ENCODE peak calls at places on chromosomes 12 and 14, in eight cellular contexts. One of them, this sample, is unnamed.

GRCh38 chr14:94748667-94749347 is 21.1 kb downstream of the GSC start:
- DNase-seq in BE2C: peak; percentile 41
- DNase-seq in fibroblast of lung: no peak
- DNase-seq in cardiac muscle cell: peak; percentile 66
- DNase-seq in GM23338: peak; percentile 80
- DNase-seq in MM.1S: peak; percentile 45
- DNase-seq in heart right ventricle: no peak
- DNase-seq in neural progenitor cell: peak; percentile 62
- DNase-seq in this sample: no peak

GRCh38 chr14:71714225-71714624 is 218.0 kb upstream of the RGS6 start:
- DNase-seq in BE2C: no peak
- DNase-seq in fibroblast of lung: peak; percentile 97
- DNase-seq in cardiac muscle cell: no peak
- DNase-seq in GM23338: no peak
- DNase-seq in MM.1S: no peak
- DNase-seq in heart right ventricle: no peak
- DNase-seq in neural progenitor cell: no peak
- DNase-seq in this sample: no peak

GRCh38 chr12:119036878-119037493 is 55.6 kb downstream of the SRRM4 start:
- DNase-seq in BE2C: peak; percentile 60
- DNase-seq in fibroblast of lung: no peak
- DNase-seq in cardiac muscle cell: peak; percentile 41
- DNase-seq in GM23338: peak; percentile 82
- DNase-seq in MM.1S: peak; percentile 18
- DNase-seq in heart right ventricle: no peak
- DNase-seq in neural progenitor cell: peak; percentile 66
- DNase-seq in this sample: no peak

GRCh38 chr14:43479751-43480150 is 1027.3 kb downstream of the FSCB start:
- DNase-seq in BE2C: no peak
- DNase-seq in fibroblast of lung: no peak
- DNase-seq in cardiac muscle cell: no peak
- DNase-seq in GM23338: no peak
- DNase-seq in MM.1S: no peak
- DNase-seq in heart right ventricle: no peak
- DNase-seq in neural progenitor cell: no peak
- DNase-seq in this sample: no peak

GRCh38 chr12:109682708-109683060 is 30.9 kb upstream of the FAM222A start:
- DNase-seq in BE2C: no peak
- DNase-seq in fibroblast of lung: no peak
- DNase-seq in cardiac muscle cell: no peak
- DNase-seq in GM23338: no peak
- DNase-seq in MM.1S: no peak
- DNase-seq in heart right ventricle: no peak
- DNase-seq in neural progenitor cell: no peak
- DNase-seq in this sample: no peak

GRCh38 chr14:93007225-93007997 is 84.5 kb downstream of the CHGA start:
- DNase-seq in BE2C: no peak
- DNase-seq in fibroblast of lung: peak; percentile 85
- DNase-seq in cardiac muscle cell: no peak
- DNase-seq in GM23338: no peak
- DNase-seq in MM.1S: no peak
- DNase-seq in heart right ventricle: no peak
- DNase-seq in neural progenitor cell: no peak
- DNase-seq in this sample: no peak

GRCh38 chr12:113149361-113150150 is at the start of gene CFAP73:
- DNase-seq in BE2C: peak; percentile 85
- DNase-seq in fibroblast of lung: peak; percentile 85
- DNase-seq in cardiac muscle cell: peak; percentile 90
- DNase-seq in GM23338: peak; percentile 98
- DNase-seq in MM.1S: no peak
- DNase-seq in heart right ventricle: peak; percentile 63
- DNase-seq in neural progenitor cell: peak; percentile 96
- DNase-seq in this sample: no peak

GRCh38 chr12:124410354-124411175 is 115.7 kb downstream of the RFLNA start:
- DNase-seq in BE2C: peak; percentile 79
- DNase-seq in fibroblast of lung: peak; percentile 55
- DNase-seq in cardiac muscle cell: peak; percentile 55
- DNase-seq in GM23338: no peak
- DNase-seq in MM.1S: no peak
- DNase-seq in heart right ventricle: no peak
- DNase-seq in neural progenitor cell: no peak
- DNase-seq in this sample: no peak

GRCh38 chr12:82651489-82651888 is 35.2 kb upstream of the TMTC2 start:
- DNase-seq in BE2C: no peak
- DNase-seq in fibroblast of lung: no peak
- DNase-seq in cardiac muscle cell: no peak
- DNase-seq in GM23338: no peak
- DNase-seq in MM.1S: no peak
- DNase-seq in heart right ventricle: no peak
- DNase-seq in neural progenitor cell: no peak
- DNase-seq in this sample: no peak

GRCh38 chr12:16454481-16454880 is 107.0 kb downstream of the MGST1 start:
- DNase-seq in BE2C: no peak
- DNase-seq in fibroblast of lung: peak; percentile 39
- DNase-seq in cardiac muscle cell: no peak
- DNase-seq in GM23338: no peak
- DNase-seq in MM.1S: no peak
- DNase-seq in heart right ventricle: no peak
- DNase-seq in neural progenitor cell: no peak
- DNase-seq in this sample: no peak

GRCh38 chr12:125683748-125684381 is 618.6 kb downstream of the AACS start:
- DNase-seq in BE2C: peak; percentile 20
- DNase-seq in fibroblast of lung: no peak
- DNase-seq in cardiac muscle cell: peak; percentile 83
- DNase-seq in GM23338: peak; percentile 94
- DNase-seq in MM.1S: no peak
- DNase-seq in heart right ventricle: no peak
- DNase-seq in neural progenitor cell: peak; percentile 87
- DNase-seq in this sample: no peak

GRCh38 chr14:21262410-21262809 is 6.8 kb downstream of the HNRNPC start:
- DNase-seq in BE2C: no peak
- DNase-seq in fibroblast of lung: no peak
- DNase-seq in cardiac muscle cell: no peak
- DNase-seq in GM23338: no peak
- DNase-seq in MM.1S: no peak
- DNase-seq in heart right ventricle: no peak
- DNase-seq in neural progenitor cell: no peak
- DNase-seq in this sample: no peak

GRCh38 chr14:21261824-21262223 is 7.4 kb downstream of the HNRNPC start:
- DNase-seq in BE2C: no peak
- DNase-seq in fibroblast of lung: no peak
- DNase-seq in cardiac muscle cell: no peak
- DNase-seq in GM23338: no peak
- DNase-seq in MM.1S: no peak
- DNase-seq in heart right ventricle: no peak
- DNase-seq in neural progenitor cell: no peak
- DNase-seq in this sample: no peak

GRCh38 chr14:21264025-21264801 is 5.0 kb downstream of the HNRNPC start:
- DNase-seq in BE2C: no peak
- DNase-seq in fibroblast of lung: peak; percentile 91
- DNase-seq in cardiac muscle cell: no peak
- DNase-seq in GM23338: no peak
- DNase-seq in MM.1S: peak; percentile 25
- DNase-seq in heart right ventricle: no peak
- DNase-seq in neural progenitor cell: no peak
- DNase-seq in this sample: no peak

GRCh38 chr14:21267431-21267845 is 1.8 kb downstream of the HNRNPC start:
- DNase-seq in BE2C: no peak
- DNase-seq in fibroblast of lung: no peak
- DNase-seq in cardiac muscle cell: no peak
- DNase-seq in GM23338: no peak
- DNase-seq in MM.1S: peak; percentile 77
- DNase-seq in heart right ventricle: no peak
- DNase-seq in neural progenitor cell: no peak
- DNase-seq in this sample: no peak

GRCh38 chr14:21263284-21264024 is 5.8 kb downstream of the HNRNPC start:
- DNase-seq in BE2C: no peak
- DNase-seq in fibroblast of lung: peak; percentile 76
- DNase-seq in cardiac muscle cell: no peak
- DNase-seq in GM23338: no peak
- DNase-seq in MM.1S: peak; percentile 41
- DNase-seq in heart right ventricle: no peak
- DNase-seq in neural progenitor cell: no peak
- DNase-seq in this sample: no peak
- H3K4me3 ChIP-seq in BE2C: peak overlapping the region; percentile 2
- H3K4me3 ChIP-seq in fibroblast of lung: peak overlapping the region; percentile 3
- H3K4me3 ChIP-seq in cardiac muscle cell: no peak overlapping the region
- H3K4me3 ChIP-seq in GM23338: peak overlapping the region; percentile 75
- H3K4me3 ChIP-seq in MM.1S: peak overlapping the region; percentile 27
- H3K4me3 ChIP-seq in heart right ventricle: no peak overlapping the region
- H3K4me3 ChIP-seq in neural progenitor cell: peak overlapping the region; percentile 99
- H3K4me3 ChIP-seq in this sample: no peak overlapping the region

GRCh38 chr12:6206327-6206726 is 6.1 kb downstream of the CD9 start:
- DNase-seq in BE2C: no peak
- DNase-seq in fibroblast of lung: no peak
- DNase-seq in cardiac muscle cell: no peak
- DNase-seq in GM23338: no peak
- DNase-seq in MM.1S: no peak
- DNase-seq in heart right ventricle: no peak
- DNase-seq in neural progenitor cell: no peak
- DNase-seq in this sample: no peak

GRCh38 chr12:6202846-6203245 is 2.6 kb downstream of the CD9 start:
- DNase-seq in BE2C: no peak
- DNase-seq in fibroblast of lung: no peak
- DNase-seq in cardiac muscle cell: no peak
- DNase-seq in GM23338: no peak
- DNase-seq in MM.1S: no peak
- DNase-seq in heart right ventricle: no peak
- DNase-seq in neural progenitor cell: no peak
- DNase-seq in this sample: no peak

GRCh38 chr12:6205761-6206160 is 5.6 kb downstream of the CD9 start:
- DNase-seq in BE2C: no peak
- DNase-seq in fibroblast of lung: no peak
- DNase-seq in cardiac muscle cell: no peak
- DNase-seq in GM23338: no peak
- DNase-seq in MM.1S: no peak
- DNase-seq in heart right ventricle: no peak
- DNase-seq in neural progenitor cell: no peak
- DNase-seq in this sample: no peak

GRCh38 chr12:6205144-6205539 is 4.9 kb downstream of the CD9 start:
- DNase-seq in BE2C: no peak
- DNase-seq in fibroblast of lung: no peak
- DNase-seq in cardiac muscle cell: peak; percentile 30
- DNase-seq in GM23338: peak; percentile 91
- DNase-seq in MM.1S: no peak
- DNase-seq in heart right ventricle: peak; percentile 71
- DNase-seq in neural progenitor cell: peak; percentile 72
- DNase-seq in this sample: no peak

GRCh38 chr12:6204533-6205143 is 4.4 kb downstream of the CD9 start:
- DNase-seq in BE2C: no peak
- DNase-seq in fibroblast of lung: no peak
- DNase-seq in cardiac muscle cell: no peak
- DNase-seq in GM23338: no peak
- DNase-seq in MM.1S: no peak
- DNase-seq in heart right ventricle: no peak
- DNase-seq in neural progenitor cell: no peak
- DNase-seq in this sample: no peak
- H3K4me1 ChIP-seq in BE2C: peaks cover 5% of the 10 kb centered on the region
- H3K4me1 ChIP-seq in fibroblast of lung: peaks cover 8% of the 10 kb centered on the region
- H3K4me1 ChIP-seq in cardiac muscle cell: peaks cover 11% of the 10 kb centered on the region
- H3K4me1 ChIP-seq in GM23338: peaks cover 67% of the 10 kb centered on the region
- H3K4me1 ChIP-seq in MM.1S: peaks cover 32% of the 10 kb centered on the region
- H3K4me1 ChIP-seq in heart right ventricle: peaks cover 97% of the 10 kb centered on the region
- H3K4me1 ChIP-seq in neural progenitor cell: peaks cover 30% of the 10 kb centered on the region
- H3K4me1 ChIP-seq in this sample: peaks cover 86% of the 10 kb centered on the region

GRCh38 chr12:3534511-3534910 is 43.5 kb downstream of the PRMT8 start:
- DNase-seq in BE2C: no peak
- DNase-seq in fibroblast of lung: no peak
- DNase-seq in cardiac muscle cell: no peak
- DNase-seq in GM23338: no peak
- DNase-seq in MM.1S: no peak
- DNase-seq in heart right ventricle: no peak
- DNase-seq in neural progenitor cell: no peak
- DNase-seq in this sample: peak; percentile 47

GRCh38 chr12:3532931-3533702 is 42.1 kb downstream of the PRMT8 start:
- DNase-seq in BE2C: no peak
- DNase-seq in fibroblast of lung: no peak
- DNase-seq in cardiac muscle cell: no peak
- DNase-seq in GM23338: no peak
- DNase-seq in MM.1S: no peak
- DNase-seq in heart right ventricle: no peak
- DNase-seq in neural progenitor cell: no peak
- DNase-seq in this sample: peak; percentile 89

GRCh38 chr12:3535431-3535841 is 44.4 kb downstream of the PRMT8 start:
- DNase-seq in BE2C: no peak
- DNase-seq in fibroblast of lung: no peak
- DNase-seq in cardiac muscle cell: no peak
- DNase-seq in GM23338: no peak
- DNase-seq in MM.1S: no peak
- DNase-seq in heart right ventricle: no peak
- DNase-seq in neural progenitor cell: no peak
- DNase-seq in this sample: peak; percentile 77

GRCh38 chr12:3531496-3531895 is 40.5 kb downstream of the PRMT8 start:
- DNase-seq in BE2C: no peak
- DNase-seq in fibroblast of lung: no peak
- DNase-seq in cardiac muscle cell: no peak
- DNase-seq in GM23338: no peak
- DNase-seq in MM.1S: no peak
- DNase-seq in heart right ventricle: no peak
- DNase-seq in neural progenitor cell: no peak
- DNase-seq in this sample: no peak

GRCh38 chr12:3533703-3534386 is 42.8 kb downstream of the PRMT8 start:
- DNase-seq in BE2C: no peak
- DNase-seq in fibroblast of lung: no peak
- DNase-seq in cardiac muscle cell: peak; percentile 95
- DNase-seq in GM23338: no peak
- DNase-seq in MM.1S: no peak
- DNase-seq in heart right ventricle: peak; percentile 36
- DNase-seq in neural progenitor cell: peak; percentile 33
- DNase-seq in this sample: peak; percentile 69
- H3K27me3 ChIP-seq in BE2C: peaks cover 15% of the 10 kb centered on the region
- H3K27me3 ChIP-seq in fibroblast of lung: no peaks in the 10 kb centered on the region
- H3K27me3 ChIP-seq in cardiac muscle cell: no peaks in the 10 kb centered on the region
- H3K27me3 ChIP-seq in GM23338: no peaks in the 10 kb centered on the region
- H3K27me3 ChIP-seq in MM.1S: peaks cover 31% of the 10 kb centered on the region
- H3K27me3 ChIP-seq in heart right ventricle: no peaks in the 10 kb centered on the region
- H3K27me3 ChIP-seq in neural progenitor cell: no peaks in the 10 kb centered on the region
- H3K27me3 ChIP-seq in this sample: no peaks in the 10 kb centered on the region

GRCh38 chr14:105089746-105090492 is 24.7 kb upstream of the GPR132 start:
- DNase-seq in BE2C: no peak
- DNase-seq in fibroblast of lung: no peak
- DNase-seq in cardiac muscle cell: no peak
- DNase-seq in GM23338: no peak
- DNase-seq in MM.1S: no peak
- DNase-seq in heart right ventricle: no peak
- DNase-seq in neural progenitor cell: no peak
- DNase-seq in this sample: no peak

GRCh38 chr14:105091335-105092123 is 26.3 kb upstream of the GPR132 start:
- DNase-seq in BE2C: no peak
- DNase-seq in fibroblast of lung: peak; percentile 38
- DNase-seq in cardiac muscle cell: no peak
- DNase-seq in GM23338: no peak
- DNase-seq in MM.1S: no peak
- DNase-seq in heart right ventricle: peak; percentile 82
- DNase-seq in neural progenitor cell: no peak
- DNase-seq in this sample: no peak

GRCh38 chr14:105092124-105092911 is 27.1 kb upstream of the GPR132 start:
- DNase-seq in BE2C: peak; percentile 48
- DNase-seq in fibroblast of lung: no peak
- DNase-seq in cardiac muscle cell: peak; percentile 21
- DNase-seq in GM23338: peak; percentile 41
- DNase-seq in MM.1S: no peak
- DNase-seq in heart right ventricle: no peak
- DNase-seq in neural progenitor cell: peak; percentile 26
- DNase-seq in this sample: no peak

GRCh38 chr14:105088812-105089745 is 23.8 kb upstream of the GPR132 start:
- DNase-seq in BE2C: no peak
- DNase-seq in fibroblast of lung: peak; percentile 35
- DNase-seq in cardiac muscle cell: no peak
- DNase-seq in GM23338: no peak
- DNase-seq in MM.1S: no peak
- DNase-seq in heart right ventricle: no peak
- DNase-seq in neural progenitor cell: no peak
- DNase-seq in this sample: peak; percentile 92

GRCh38 chr14:105090493-105091334 is 25.5 kb upstream of the GPR132 start:
- DNase-seq in BE2C: peak; percentile 90
- DNase-seq in fibroblast of lung: peak; percentile 61
- DNase-seq in cardiac muscle cell: peak; percentile 90
- DNase-seq in GM23338: peak; percentile 93
- DNase-seq in MM.1S: peak; percentile 56
- DNase-seq in heart right ventricle: peak; percentile 90
- DNase-seq in neural progenitor cell: peak; percentile 91
- DNase-seq in this sample: no peak
- H3K4me3 ChIP-seq in BE2C: no peak overlapping the region
- H3K4me3 ChIP-seq in fibroblast of lung: no peak overlapping the region
- H3K4me3 ChIP-seq in cardiac muscle cell: no peak overlapping the region
- H3K4me3 ChIP-seq in GM23338: no peak overlapping the region
- H3K4me3 ChIP-seq in MM.1S: no peak overlapping the region
- H3K4me3 ChIP-seq in heart right ventricle: no peak overlapping the region
- H3K4me3 ChIP-seq in neural progenitor cell: no peak overlapping the region
- H3K4me3 ChIP-seq in this sample: no peak overlapping the region